ENCODE peak calls at places on chromosomes 13 and 19, in six cellular contexts. H, L, P, G, N and F are unnamed samples.

GRCh38 chr13:40398060-40398459 is 268.4 kb downstream of the FOXO1 start:
- DNase-seq in H (no peak), L (no peak), P (no peak), G (no peak), N (no peak), F (no peak)

GRCh38 chr13:67803118-67803517 is 573.0 kb upstream of the PCDH9 start:
- DNase-seq in H (no peak), L (no peak), P (no peak), G (no peak), N (no peak), F (no peak)

GRCh38 chr13:45398862-45399261 is 19.3 kb downstream of the SLC25A30 start:
- DNase-seq in H (no peak), L (no peak), P (no peak), G (no peak), N (no peak), F (no peak)

GRCh38 chr13:39910833-39911232 is 255.4 kb downstream of the COG6 start:
- DNase-seq in H (peak), L (no peak), P (no peak), G (no peak), N (no peak), F (no peak)

GRCh38 chr13:22964245-22964966 is 216.4 kb upstream of the SGCG start:
- DNase-seq in H (no peak), L (peak), P (no peak), G (no peak), N (no peak), F (no peak)

GRCh38 chr13:35093356-35093755 is 151.3 kb downstream of the NBEA start:
- DNase-seq in H (no peak), L (no peak), P (no peak), G (no peak), N (no peak), F (no peak)

GRCh38 chr13:21738636-21739035 is 67.8 kb downstream of the FGF9 start:
- DNase-seq in H (no peak), L (no peak), P (no peak), G (no peak), N (no peak), F (no peak)

GRCh38 chr19:2255982-2256685 is at the start of gene JSRP1:
- DNase-seq in H (peak), L (peak), P (no peak), G (no peak), N (no peak), F (no peak)

GRCh38 chr19:40610396-40611064 is 9.4 kb downstream of the LTBP4 start:
- DNase-seq in H (peak), L (no peak), P (no peak), G (no peak), N (no peak), F (no peak)

GRCh38 chr19:30349131-30349730 is 23.0 kb upstream of the ZNF536 start:
- DNase-seq in H (no peak), L (no peak), P (no peak), G (no peak), N (no peak), F (no peak)

GRCh38 chr13:41675306-41675705 is 218.0 kb downstream of the RGCC start:
- DNase-seq in H (no peak), L (no peak), P (no peak), G (no peak), N (no peak), F (no peak)

GRCh38 chr13:47287291-47287751 is 390.5 kb upstream of the HTR2A start:
- DNase-seq in H (no peak), L (no peak), P (no peak), G (no peak), N (no peak), F (no peak)

GRCh38 chr13:67855837-67856238 is 625.7 kb upstream of the PCDH9 start:
- DNase-seq in H (no peak), L (no peak), P (no peak), G (no peak), N (no peak), F (no peak)

GRCh38 chr13:73514208-73514607 is 455.4 kb downstream of the KLF5 start:
- DNase-seq in H (no peak), L (no peak), P (no peak), G (no peak), N (no peak), F (no peak)

GRCh38 chr13:97493471-97493870 is 59.5 kb downstream of the RAP2A start:
- DNase-seq in H (no peak), L (no peak), P (no peak), G (no peak), N (no peak), F (no peak)